ENCODE peak calls at places on chromosomes 4 and X, in six cellular contexts. L is heart left ventricle, T is suprapubic skin, S is fibroblast of pulmonary artery, Y is neural progenitor cell, H is MCF 10A. M is an unnamed sample.
A peak's percentile ranks its signal among the peaks of the same experiment; 100 is the strongest.

GRCh38 chr4:105715692-105716278 is 7.2 kb downstream of the GSTCD start:
- DNase-seq in L (no peak), T (no peak), S (peak; percentile 69), Y (peak; percentile 6), H (peak; percentile 55), M (no peak)

GRCh38 chr4:2076908-2077534 is 17.9 kb downstream of the NAT8L start:
- DNase-seq in L (no peak), T (peak; percentile 19), S (no peak), Y (no peak), H (no peak), M (no peak)

GRCh38 chrX:21847342-21847741 is 7.9 kb downstream of the MBTPS2 start:
- DNase-seq in L (no peak), T (no peak), S (no peak), Y (no peak), H (no peak), M (no peak)

GRCh38 chr4:77501240-77501639 is 104.4 kb upstream of the CXCL13 start:
- DNase-seq in L (no peak), T (no peak), S (no peak), Y (no peak), H (no peak), M (no peak)

GRCh38 chr4:141002323-141002805 is 130.9 kb downstream of the RNF150 start:
- DNase-seq in L (peak; percentile 40), T (no peak), S (peak; percentile 32), Y (no peak), H (no peak), M (no peak)

GRCh38 chrX:33908074-33908473 is 224.0 kb downstream of the FAM47A start:
- DNase-seq in L (no peak), T (no peak), S (no peak), Y (no peak), H (no peak), M (no peak)

GRCh38 chr4:73832651-73833237 is 3.7 kb upstream of the CXCL6 start:
- DNase-seq in L (no peak), T (no peak), S (no peak), Y (no peak), H (no peak), M (no peak)

GRCh38 chrX:110145854-110146253 is 142.9 kb downstream of the TMEM164 start:
- DNase-seq in L (no peak), T (no peak), S (peak; percentile 49), Y (no peak), H (peak; percentile 46), M (peak; percentile 29)

GRCh38 chr4:151641983-151642382 is 118.8 kb downstream of the GATB start:
- DNase-seq in L (no peak), T (no peak), S (no peak), Y (no peak), H (no peak), M (no peak)

GRCh38 chr4:55742655-55743191 is 76.9 kb upstream of the EXOC1L start:
- DNase-seq in L (no peak), T (no peak), S (peak; percentile 46), Y (peak; percentile 69), H (no peak), M (no peak)

GRCh38 chr4:86108152-86108551 is 251.7 kb downstream of the MAPK10 start:
- DNase-seq in L (no peak), T (no peak), S (no peak), Y (no peak), H (no peak), M (no peak)

GRCh38 chr4:189792819-189793618 is 147.7 kb upstream of the FRG1 start:
- DNase-seq in L (peak; percentile 70), T (peak; percentile 73), S (peak; percentile 64), Y (peak; percentile 85), H (peak; percentile 57), M (peak; percentile 61)

GRCh38 chr4:152860057-152860456 is 76.1 kb upstream of the FHDC1 start:
- DNase-seq in L (no peak), T (no peak), S (no peak), Y (no peak), H (no peak), M (no peak)

GRCh38 chr4:70842761-70843435 is 3.2 kb upstream of the GRSF1 start:
- DNase-seq in L (no peak), T (no peak), S (no peak), Y (no peak), H (no peak), M (no peak)

GRCh38 chrX:36913551-36913950 is 94.6 kb upstream of the FAM47C start:
- DNase-seq in L (no peak), T (no peak), S (no peak), Y (no peak), H (no peak), M (no peak)

GRCh38 chrX:153469811-153470410 is 465 bp downstream of the HAUS7 start:
- DNase-seq in L (no peak), T (no peak), S (peak; percentile 24), Y (peak; percentile 66), H (peak; percentile 9), M (peak; percentile 36)

GRCh38 chrX:40152173-40152705 is 54.5 kb upstream of the BCOR start:
- DNase-seq in L (no peak), T (no peak), S (no peak), Y (peak; percentile 65), H (no peak), M (peak; percentile 45)

GRCh38 chrX:107729558-107730297 is 45.9 kb downstream of the TSC22D3 start:
- DNase-seq in L (peak; percentile 78), T (no peak), S (peak; percentile 57), Y (no peak), H (no peak), M (peak; percentile 21)
- TF ChIP-seq CTCF in L (peak; percentile 20), T (no peak), S (no peak), Y (no peak), H (no peak), M (no peak)

GRCh38 chr4:39303871-39304270 is 62.3 kb downstream of the RFC1 start:
- DNase-seq in L (no peak), T (no peak), S (no peak), Y (no peak), H (no peak), M (no peak)
- TF ChIP-seq CTCF in L (no peak), T (no peak), S (no peak), Y (no peak), H (no peak), M (no peak)

DNA sequence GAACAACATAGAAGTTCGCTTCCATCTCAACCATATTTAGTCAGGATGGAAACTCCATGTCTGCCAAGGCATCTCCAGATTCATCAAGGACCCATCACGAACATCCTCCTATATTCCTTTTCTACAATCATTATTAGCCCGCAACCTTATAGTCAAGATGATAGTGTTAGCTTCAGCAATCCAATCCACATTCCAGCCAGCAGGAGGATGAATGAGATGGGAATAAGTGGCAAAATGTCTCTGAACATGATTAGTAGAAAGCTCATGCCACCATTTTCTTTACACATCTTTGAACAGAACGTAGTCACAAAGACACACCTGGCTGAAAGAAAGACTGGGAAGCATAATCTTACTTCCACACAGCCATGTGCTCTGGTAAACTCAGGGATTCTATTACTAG is 18.6 kb upstream of the NR0B1 start:
- DNase-seq in L (no peak), T (no peak), S (no peak), Y (no peak), H (no peak), M (no peak)
- TF ChIP-seq CTCF in L (no peak), T (no peak), S (no peak), Y (no peak), H (no peak), M (no peak)

GRCh38 chrX:69884210-69884609 is 165.5 kb downstream of the AWAT2 start:
- DNase-seq in L (no peak), T (no peak), S (no peak), Y (no peak), H (no peak), M (no peak)
- TF ChIP-seq CTCF in L (no peak), T (no peak), S (no peak), Y (no peak), H (no peak), M (no peak)

DNA sequence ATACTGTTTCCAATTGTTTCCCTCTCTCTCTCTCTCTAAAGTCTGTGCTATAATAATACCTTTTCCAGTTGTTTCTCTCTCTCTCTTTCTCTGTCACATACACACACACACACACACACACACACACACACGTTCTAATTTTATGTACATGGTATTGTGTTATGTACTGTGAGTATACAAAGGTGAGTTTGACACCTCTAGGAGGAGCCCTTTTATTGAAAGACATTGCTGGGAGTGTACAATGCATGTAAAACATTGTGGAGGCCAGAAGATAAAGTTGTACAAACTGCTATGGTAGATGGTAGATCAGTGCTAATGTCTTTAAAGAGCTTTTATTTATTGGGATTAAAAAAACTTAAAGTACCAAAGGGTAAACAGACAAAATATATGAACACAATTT is 53.6 kb downstream of the BLTP1 start:
- DNase-seq in L (no peak), T (no peak), S (no peak), Y (no peak), H (peak; percentile 7), M (no peak)
- TF ChIP-seq CTCF in L (no peak), T (no peak), S (no peak), Y (no peak), H (peak; percentile 19), M (no peak)

GRCh38 chrX:46381630-46382029 is 163.6 kb downstream of the ZNF674 start:
- DNase-seq in L (no peak), T (no peak), S (peak; percentile 28), Y (peak; percentile 47), H (peak; percentile 40), M (peak; percentile 53)
- TF ChIP-seq CTCF in L (peak; percentile 32), T (no peak), S (peak; percentile 45), Y (peak; percentile 53), H (peak; percentile 53), M (no peak)

GRCh38 chr4:121562833-121563232 is 133.9 kb downstream of the ANXA5 start:
- DNase-seq in L (no peak), T (no peak), S (no peak), Y (no peak), H (no peak), M (no peak)

GRCh38 chr4:121567748-121568147 is 129.0 kb downstream of the ANXA5 start:
- DNase-seq in L (no peak), T (no peak), S (no peak), Y (no peak), H (no peak), M (no peak)

GRCh38 chr4:121564840-121565375 is 131.9 kb downstream of the ANXA5 start:
- DNase-seq in L (no peak), T (no peak), S (peak; percentile 4), Y (no peak), H (no peak), M (no peak)
- TF ChIP-seq CTCF in L (no peak), T (no peak), S (no peak), Y (no peak), H (no peak), M (no peak)